ENCODE peak calls at places on chromosomes 3 and 15, in nine cellular contexts. Q is brain microvascular endothelial cell, Y is heart left ventricle, W is colonic mucosa, K is cardiac fibroblast, U is fibroblast of pulmonary artery, O is transverse colon, T is tibial artery, M is lower lobe of right lung. V is an unnamed sample.

GRCh38 chr3:177371903-177372302 is 174.6 kb upstream of the TBL1XR1 start:
- DNase-seq in Y (no peak), T (no peak), W (no peak), Q (no peak), U (no peak), K (no peak), O (no peak), M (no peak), V (no peak)

GRCh38 chr3:10428393-10429091 is 76.8 kb downstream of the ATP2B2 start:
- DNase-seq in Q (no peak), O (no peak), M (no peak), K (no peak), U (no peak), Y (no peak), W (no peak), T (no peak), V (no peak)

GRCh38 chr3:52237006-52237658 is 1.8 kb downstream of the TWF2 start:
- DNase-seq in W (no peak), M (peak), Y (no peak), Q (no peak), T (peak), K (no peak), O (no peak), U (no peak), V (no peak)

GRCh38 chr3:13219077-13219901 is 146.1 kb upstream of the IQSEC1 start:
- DNase-seq in W (no peak), Y (no peak), O (no peak), K (no peak), T (no peak), Q (no peak), M (no peak), U (no peak), V (no peak)

GRCh38 chr3:189530822-189531221 is 100.4 kb upstream of the TP63 start:
- DNase-seq in K (peak), Y (no peak), M (no peak), Q (no peak), W (no peak), O (no peak), T (no peak), U (peak), V (no peak)

GRCh38 chr15:66768984-66769383 is 66.9 kb downstream of the SMAD6 start:
- DNase-seq in M (peak), W (no peak), T (no peak), O (no peak), U (no peak), Y (no peak), Q (no peak), K (no peak), V (no peak)

GRCh38 chr15:81030368-81030739 is 29.6 kb downstream of the TLNRD1 start:
- DNase-seq in M (no peak), Y (no peak), Q (no peak), K (no peak), O (no peak), T (no peak), U (no peak), W (no peak), V (no peak)

GRCh38 chr3:111802700-111803099 is 56.4 kb upstream of the PHLDB2 start:
- DNase-seq in K (no peak), W (no peak), O (no peak), Y (no peak), Q (no peak), T (no peak), M (no peak), U (no peak), V (no peak)

GRCh38 chr3:17775073-17775472 is 32.6 kb upstream of the TBC1D5 start:
- DNase-seq in Q (no peak), U (no peak), Y (no peak), T (no peak), W (no peak), K (no peak), M (no peak), O (no peak), V (no peak)

GRCh38 chr15:98651581-98652220 is 3.4 kb downstream of the IGF1R start:
- DNase-seq in T (no peak), Y (no peak), W (peak), M (no peak), O (no peak), Q (peak), K (peak), U (peak), V (no peak)

GRCh38 chr3:23487015-23487414 is 283.9 kb downstream of the UBE2E2 start:
- DNase-seq in Y (no peak), K (no peak), O (no peak), M (no peak), U (no peak), Q (no peak), W (no peak), T (no peak), V (no peak)

GRCh38 chr15:68364028-68364659 is 67.8 kb downstream of the ITGA11 start:
- DNase-seq in U (peak), O (no peak), M (no peak), W (no peak), T (peak), Y (peak), K (peak), Q (peak), V (no peak)

GRCh38 chr3:61030469-61031035 is 220.7 kb downstream of the FHIT start:
- DNase-seq in M (no peak), U (peak), K (no peak), Y (no peak), W (no peak), O (no peak), T (no peak), Q (peak), V (no peak)

GRCh38 chr3:182234881-182235280 is 523.2 kb downstream of the SOX2 start:
- DNase-seq in W (no peak), O (no peak), T (no peak), Y (no peak), U (no peak), M (no peak), K (no peak), Q (no peak), V (no peak)

GRCh38 chr3:149018247-149018646 is 26.9 kb downstream of the GYG1 start:
- DNase-seq in W (no peak), O (no peak), Q (peak), K (peak), M (no peak), U (peak), Y (no peak), T (no peak), V (no peak)

GRCh38 chr3:132255041-132255745 is 62.0 kb upstream of the ACP3 start:
- DNase-seq in Q (peak), Y (no peak), U (peak), M (no peak), T (no peak), K (peak), O (no peak), W (no peak), V (peak)

GRCh38 chr15:39511000-39511914 is 69.6 kb upstream of the THBS1 start:
- DNase-seq in Y (peak), Q (peak), T (peak), W (no peak), K (peak), U (peak), O (peak), M (no peak), V (peak)

GRCh38 chr3:127483902-127484591 is 106.5 kb downstream of the TPRA1 start:
- DNase-seq in W (no peak), O (no peak), T (peak), Y (peak), Q (no peak), M (no peak), K (no peak), U (no peak), V (no peak)

GRCh38 chr3:192410684-192410960 is 316.7 kb downstream of the FGF12 start:
- DNase-seq in W (no peak), U (no peak), M (no peak), O (no peak), K (no peak), T (no peak), Q (no peak), Y (no peak), V (no peak)

GRCh38 chr3:192409203-192409837 is 318.0 kb downstream of the FGF12 start:
- DNase-seq in O (no peak), U (peak), K (peak), Y (peak), M (peak), W (no peak), T (peak), Q (no peak), V (no peak)

GRCh38 chr3:192409838-192410683 is 317.3 kb downstream of the FGF12 start:
- DNase-seq in K (peak), W (no peak), U (peak), Y (peak), T (no peak), O (no peak), M (no peak), Q (no peak), V (no peak)

GRCh38 chr3:192408721-192409151 is 318.6 kb downstream of the FGF12 start:
- DNase-seq in Y (peak), T (no peak), U (no peak), M (no peak), Q (no peak), W (no peak), O (no peak), K (no peak), V (no peak)

GRCh38 chr3:192408007-192408655 is 319.2 kb downstream of the FGF12 start:
- DNase-seq in Y (peak), T (peak), W (no peak), U (peak), O (no peak), K (peak), Q (no peak), M (no peak), V (no peak)
- H3K4me3 ChIP-seq in Y (peak), T (peak), W (no peak), U (peak), O (peak), K (peak), Q (peak), M (peak), V (no peak)

GRCh38 chr15:86203462-86203861 is 123.8 kb downstream of the AGBL1 start:
- DNase-seq in Y (no peak), M (no peak), T (no peak), U (no peak), Q (no peak), K (no peak), W (no peak), O (no peak), V (no peak)

GRCh38 chr15:86193716-86194408 is 114.2 kb downstream of the AGBL1 start:
- DNase-seq in T (no peak), K (no peak), M (no peak), O (no peak), Q (no peak), Y (no peak), W (no peak), U (no peak), V (no peak)

GRCh38 chr15:86197770-86198169 is 118.1 kb downstream of the AGBL1 start:
- DNase-seq in Y (no peak), O (no peak), T (no peak), K (no peak), Q (no peak), U (no peak), M (no peak), W (no peak), V (no peak)

GRCh38 chr15:86201313-86202008 is 121.8 kb downstream of the AGBL1 start:
- DNase-seq in Q (no peak), M (no peak), U (no peak), W (no peak), T (no peak), Y (no peak), K (no peak), O (no peak), V (no peak)

DNA sequence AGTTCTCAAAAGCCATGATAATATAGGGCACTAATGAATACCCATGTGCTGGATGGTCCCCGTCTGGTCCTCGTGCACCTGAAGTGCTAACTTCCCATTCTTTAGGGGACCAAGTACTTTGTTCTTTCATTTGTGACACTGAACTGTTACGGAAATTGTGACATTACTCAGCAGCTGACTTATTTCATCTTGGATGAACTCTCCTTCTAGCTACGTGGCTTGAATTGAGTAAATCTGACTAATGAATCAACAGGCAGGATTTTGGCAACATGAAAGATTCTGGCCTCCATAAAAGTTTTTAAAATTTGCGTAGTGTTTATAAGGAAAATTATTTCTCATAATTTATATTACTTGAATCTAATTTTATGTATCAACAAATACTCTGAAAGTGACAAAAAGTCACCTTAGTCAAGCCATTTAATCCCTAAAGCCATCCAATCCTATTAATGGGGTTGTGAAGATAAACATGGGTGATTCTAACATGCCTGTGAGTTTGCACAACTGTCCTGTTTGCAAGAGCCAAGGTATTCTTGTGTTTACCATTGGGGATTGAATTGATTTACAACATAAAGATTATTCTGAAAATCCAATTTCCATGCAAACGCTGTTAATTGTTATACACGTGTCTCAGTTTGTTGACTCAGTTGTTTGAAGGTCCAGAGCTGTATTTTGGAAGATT is 119.9 kb downstream of the AGBL1 start:
- DNase-seq in U (no peak), W (no peak), K (no peak), O (no peak), M (no peak), T (no peak), Q (no peak), Y (no peak), V (no peak)
- TF ChIP-seq CTCF in U (no peak), W (no peak), K (no peak), O (no peak), M (no peak), T (no peak), Q (no peak), Y (no peak), V (no peak)

GRCh38 chr15:44656241-44656640 is 7.2 kb downstream of the SPG11 start:
- DNase-seq in O (no peak), M (no peak), U (no peak), Y (no peak), T (no peak), Q (no peak), K (no peak), W (no peak), V (no peak)
- H3K4me3 ChIP-seq in O (no peak), M (no peak), U (no peak), Y (no peak), T (no peak), Q (no peak), K (no peak), W (no peak), V (no peak)

GRCh38 chr3:46708401-46709146 is 7.4 kb downstream of the TMIE start:
- DNase-seq in W (no peak), T (peak), O (peak), M (peak), Y (peak), U (no peak), K (no peak), Q (no peak), V (no peak)
- TF ChIP-seq CTCF in W (no peak), T (no peak), O (no peak), M (no peak), Y (no peak), U (no peak), K (no peak), Q (peak), V (no peak)

DNA sequence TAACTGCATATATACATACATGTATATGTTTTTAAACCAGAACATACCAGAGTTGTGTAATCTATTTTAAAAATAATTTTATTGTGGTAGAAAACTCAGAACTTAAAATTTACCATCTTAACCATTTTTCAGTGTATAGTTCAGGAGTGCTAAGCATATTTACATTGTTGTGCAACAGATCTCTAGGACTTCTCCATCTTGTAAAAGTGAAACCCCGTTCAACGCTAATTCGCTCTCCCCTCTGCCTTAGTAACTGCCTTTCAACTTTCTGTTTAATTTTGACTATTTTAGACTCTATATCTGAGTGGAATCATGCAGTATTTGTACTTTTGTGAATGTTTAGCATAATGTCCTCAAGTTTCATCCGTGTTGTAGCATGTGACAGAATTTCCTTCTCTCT is 51.8 kb upstream of the SSR3 start:
- DNase-seq in W (no peak), U (no peak), K (no peak), T (no peak), O (no peak), Y (no peak), M (no peak), Q (no peak), V (no peak)
- H3K4me3 ChIP-seq in W (no peak), U (no peak), K (no peak), T (peak), O (peak), Y (no peak), M (peak), Q (no peak), V (no peak)

V was measured in AG04449.